ENCODE peak calls at places on chromosomes 7 and 10, in seven cellular contexts. D is BE2C, Q is sigmoid colon, W is amygdala, T is posterior vena cava, C is adipocyte, K is astrocyte of the spinal cord. E is an unnamed sample.

GRCh38 chr7:69656890-69657289 is 58.6 kb downstream of the AUTS2 start:
- DNase-seq in D (peak), Q (peak), W (no peak), T (no peak), C (peak), K (no peak), E (no peak)

GRCh38 chr10:128078136-128078969 is 47.9 kb downstream of the MKI67 start:
- DNase-seq in D (peak), Q (peak), W (no peak), T (no peak), C (peak), K (peak), E (peak)

GRCh38 chr7:5324961-5325360 is 42.2 kb downstream of the SLC29A4 start:
- DNase-seq in D (no peak), Q (no peak), W (no peak), T (no peak), C (no peak), K (no peak), E (no peak)

GRCh38 chr10:21517983-21518628 is 7.4 kb downstream of the SKIDA1 start:
- DNase-seq in D (no peak), Q (no peak), W (no peak), T (no peak), C (peak), K (peak), E (no peak)

GRCh38 chr10:49356945-49357344 is 38.9 kb downstream of the DRGX start:
- DNase-seq in D (no peak), Q (no peak), W (no peak), T (no peak), C (no peak), K (no peak), E (no peak)

GRCh38 chr7:137984181-137985041 is 17.5 kb downstream of the CREB3L2 start:
- DNase-seq in D (no peak), Q (no peak), W (no peak), T (no peak), C (no peak), K (no peak), E (no peak)

GRCh38 chr10:74113546-74113945 is 37.1 kb downstream of the AP3M1 start:
- DNase-seq in D (no peak), Q (no peak), W (no peak), T (no peak), C (peak), K (no peak), E (no peak)

GRCh38 chr7:51226042-51226755 is 90.4 kb downstream of the COBL start:
- DNase-seq in D (no peak), Q (no peak), W (no peak), T (no peak), C (no peak), K (no peak), E (no peak)

GRCh38 chr10:118114992-118115391 is 68.3 kb upstream of the RAB11FIP2 start:
- DNase-seq in D (no peak), Q (no peak), W (no peak), T (no peak), C (no peak), K (no peak), E (no peak)

GRCh38 chr10:97116534-97117162 is 69.1 kb downstream of the SLIT1 start:
- DNase-seq in D (no peak), Q (no peak), W (no peak), T (no peak), C (no peak), K (no peak), E (no peak)